ENCODE peak calls at places on chromosomes 6 and 20, in four cellular contexts. Y is effector memory CD4-positive, alpha-beta T cell; R is stimulated activated CD8-positive, alpha-beta memory T cell treated with anti-CD3 and anti-CD28 coated beads, Interleukin-4, amount 100 ng/mL, for 4 hours; Q is tibial artery. S is an unnamed sample.
A peak's percentile ranks its signal among the peaks of the same experiment; 100 is the strongest.

GRCh38 chr6:167662881-167663205 is 163.9 kb upstream of the AFDN start:
- DNase-seq in Q (no peak), Y (no peak), R (no peak), S (no peak)

GRCh38 chr20:64260239-64260638 is 4.7 kb downstream of the PCMTD2 start:
- DNase-seq in Q (no peak), Y (no peak), R (no peak), S (no peak)

GRCh38 chr6:2127484-2127911 is 117.9 kb downstream of the GMDS start:
- DNase-seq in R (peak; percentile 8), Y (no peak), Q (peak; percentile 82), S (no peak)

GRCh38 chr20:42706762-42707161 is 482.9 kb downstream of the PTPRT start:
- DNase-seq in R (no peak), Y (no peak), Q (no peak), S (no peak)

GRCh38 chr6:2651966-2652365 is 98.8 kb downstream of the MYLK4 start:
- DNase-seq in Y (no peak), R (no peak), Q (no peak), S (no peak)

GRCh38 chr6:169445661-169446581 is 192.3 kb upstream of the THBS2 start:
- DNase-seq in Q (no peak), R (no peak), Y (no peak), S (no peak)

GRCh38 chr6:25009351-25009750 is 73.6 kb upstream of the RIPOR2 start:
- DNase-seq in R (no peak), Y (no peak), Q (no peak), S (no peak)

GRCh38 chr6:75830959-75831885 is 82.2 kb downstream of the MYO6 start:
- DNase-seq in Q (no peak), Y (no peak), R (no peak), S (no peak)

GRCh38 chr20:58103961-58104360 is 124.5 kb downstream of the ANKRD60 start:
- DNase-seq in Y (no peak), Q (no peak), R (no peak), S (no peak)

GRCh38 chr20:40803381-40803780 is 114.3 kb upstream of the MAFB start:
- DNase-seq in Y (no peak), R (no peak), Q (no peak), S (no peak)

GRCh38 chr20:48725589-48725991 is 102.2 kb downstream of the PREX1 start:
- DNase-seq in R (no peak), Q (no peak), Y (no peak), S (no peak)

GRCh38 chr6:150877928-150878327 is 12.4 kb downstream of the MTHFD1L start:
- DNase-seq in Y (no peak), Q (no peak), R (no peak), S (no peak)

GRCh38 chr20:19970256-19970765 is 46.9 kb upstream of the NAA20 start:
- DNase-seq in Q (no peak), R (no peak), Y (no peak), S (no peak)

GRCh38 chr6:158131926-158132325 is 36.1 kb downstream of the SERAC1 start:
- DNase-seq in Q (no peak), R (no peak), Y (no peak), S (no peak)

GRCh38 chr20:1577906-1578305 is 20.4 kb upstream of the SIRPD start:
- DNase-seq in Y (no peak), R (no peak), Q (no peak), S (no peak)

S was measured in ovary.